ENCODE peak calls at places on chromosomes 4 and X, in five cellular contexts. One of them, this sample, is unnamed.

GRCh38 chr4:101229116-101229515 is 118.2 kb downstream of the PPP3CA start:
- DNase-seq in H9: no peak
- DNase-seq in neuronal stem cell: no peak
- DNase-seq in H1: no peak
- DNase-seq in trophoblast cell: no peak
- DNase-seq in this sample: peak; percentile 56

GRCh38 chrX:12447448-12448154 is 309.3 kb downstream of the FRMPD4 start:
- DNase-seq in neuronal stem cell: no peak
- DNase-seq in trophoblast cell: no peak
- DNase-seq in H1: no peak
- DNase-seq in H9: no peak
- DNase-seq in this sample: peak; percentile 84

GRCh38 chr4:3746701-3747581 is 19.2 kb upstream of the ADRA2C start:
- DNase-seq in H9: no peak
- DNase-seq in neuronal stem cell: no peak
- DNase-seq in H1: no peak
- DNase-seq in trophoblast cell: peak; percentile 60
- DNase-seq in this sample: no peak

GRCh38 chr4:150387983-150388382 is 194.0 kb upstream of the MAB21L2 start:
- DNase-seq in neuronal stem cell: no peak
- DNase-seq in trophoblast cell: no peak
- DNase-seq in H9: no peak
- DNase-seq in H1: no peak
- DNase-seq in this sample: no peak

GRCh38 chrX:3820170-3820569 is 106.7 kb upstream of the PRKX start:
- DNase-seq in trophoblast cell: peak; percentile 2
- DNase-seq in H1: no peak
- DNase-seq in H9: no peak
- DNase-seq in neuronal stem cell: no peak
- DNase-seq in this sample: peak; percentile 77

GRCh38 chr4:75005727-75006126 is 72.8 kb downstream of the PARM1 start:
- DNase-seq in H1: no peak
- DNase-seq in H9: no peak
- DNase-seq in neuronal stem cell: no peak
- DNase-seq in trophoblast cell: no peak
- DNase-seq in this sample: no peak

GRCh38 chr4:41611881-41612871 is 74.2 kb downstream of the LIMCH1 start:
- DNase-seq in neuronal stem cell: peak; percentile 52
- DNase-seq in H1: no peak
- DNase-seq in H9: peak; percentile 36
- DNase-seq in trophoblast cell: peak; percentile 83
- DNase-seq in this sample: peak; percentile 55

GRCh38 chr4:104964387-104965175 is 182.1 kb upstream of the TET2 start:
- DNase-seq in H1: no peak
- DNase-seq in trophoblast cell: no peak
- DNase-seq in H9: no peak
- DNase-seq in neuronal stem cell: no peak
- DNase-seq in this sample: no peak

GRCh38 chrX:148588649-148589310 is 88.4 kb downstream of the AFF2 start:
- DNase-seq in neuronal stem cell: no peak
- DNase-seq in H1: no peak
- DNase-seq in H9: no peak
- DNase-seq in trophoblast cell: no peak
- DNase-seq in this sample: no peak

GRCh38 chrX:149630681-149631292 is 805 bp downstream of the TMEM185A start:
- DNase-seq in H1: no peak
- DNase-seq in neuronal stem cell: no peak
- DNase-seq in trophoblast cell: no peak
- DNase-seq in H9: no peak
- DNase-seq in this sample: peak; percentile 74

GRCh38 chr4:53314257-53314656 is 51.6 kb downstream of the SCFD2 start:
- DNase-seq in trophoblast cell: no peak
- DNase-seq in H9: no peak
- DNase-seq in H1: no peak
- DNase-seq in neuronal stem cell: no peak
- DNase-seq in this sample: no peak

GRCh38 chr4:127503111-127503510 is 129.6 kb upstream of the INTU start:
- DNase-seq in trophoblast cell: no peak
- DNase-seq in neuronal stem cell: peak; percentile 48
- DNase-seq in H9: no peak
- DNase-seq in H1: no peak
- DNase-seq in this sample: no peak

GRCh38 chrX:76183289-76184057 is 10.6 kb downstream of the PBDC1 start:
- DNase-seq in trophoblast cell: no peak
- DNase-seq in neuronal stem cell: no peak
- DNase-seq in H9: no peak
- DNase-seq in H1: no peak
- DNase-seq in this sample: peak; percentile 92

GRCh38 chr4:183838987-183839712 is 66.0 kb upstream of the STOX2 start:
- DNase-seq in H1: no peak
- DNase-seq in neuronal stem cell: no peak
- DNase-seq in H9: no peak
- DNase-seq in trophoblast cell: no peak
- DNase-seq in this sample: peak; percentile 33

GRCh38 chr4:76998251-76998901 is 48.8 kb downstream of the SEPTIN11 start:
- DNase-seq in H1: no peak
- DNase-seq in H9: no peak
- DNase-seq in trophoblast cell: peak; percentile 87
- DNase-seq in neuronal stem cell: no peak
- DNase-seq in this sample: peak; percentile 78

GRCh38 chr4:169492436-169493163 is 119.8 kb downstream of the NEK1 start:
- DNase-seq in neuronal stem cell: peak; percentile 30
- DNase-seq in H9: peak; percentile 47
- DNase-seq in trophoblast cell: peak; percentile 15
- DNase-seq in H1: peak; percentile 68
- DNase-seq in this sample: peak; percentile 52

GRCh38 chr4:26457412-26457811 is 32.9 kb downstream of the CCKAR start:
- DNase-seq in H9: no peak
- DNase-seq in H1: no peak
- DNase-seq in neuronal stem cell: no peak
- DNase-seq in trophoblast cell: no peak
- DNase-seq in this sample: peak; percentile 18
- H2BK12ac ChIP-seq in H9: no peak overlapping the region
- H2BK12ac ChIP-seq in H1: no peak overlapping the region
- H2BK12ac ChIP-seq in neuronal stem cell: no peak overlapping the region
- H2BK12ac ChIP-seq in trophoblast cell: no peak overlapping the region
- H2BK12ac ChIP-seq in this sample: no peak overlapping the region

GRCh38 chr4:54658321-54659093 is 750 bp downstream of the KIT start:
- DNase-seq in trophoblast cell: peak; percentile 35
- DNase-seq in H9: peak; percentile 54
- DNase-seq in neuronal stem cell: peak; percentile 52
- DNase-seq in H1: peak; percentile 78
- DNase-seq in this sample: peak; percentile 67
- H3K14ac ChIP-seq in trophoblast cell: no peak overlapping the region
- H3K14ac ChIP-seq in H9: peak overlapping the region; percentile 76
- H3K14ac ChIP-seq in neuronal stem cell: peak overlapping the region; percentile 73
- H3K14ac ChIP-seq in H1: no peak overlapping the region
- H3K14ac ChIP-seq in this sample: no peak overlapping the region

GRCh38 chr4:106210021-106210420 is 106.0 kb downstream of the TBCK start:
- DNase-seq in H1: no peak
- DNase-seq in trophoblast cell: no peak
- DNase-seq in neuronal stem cell: peak; percentile 0
- DNase-seq in H9: no peak
- DNase-seq in this sample: no peak
- H2BK12ac ChIP-seq in H1: no peak overlapping the region
- H2BK12ac ChIP-seq in trophoblast cell: no peak overlapping the region
- H2BK12ac ChIP-seq in neuronal stem cell: no peak overlapping the region
- H2BK12ac ChIP-seq in H9: no peak overlapping the region
- H2BK12ac ChIP-seq in this sample: no peak overlapping the region

DNA sequence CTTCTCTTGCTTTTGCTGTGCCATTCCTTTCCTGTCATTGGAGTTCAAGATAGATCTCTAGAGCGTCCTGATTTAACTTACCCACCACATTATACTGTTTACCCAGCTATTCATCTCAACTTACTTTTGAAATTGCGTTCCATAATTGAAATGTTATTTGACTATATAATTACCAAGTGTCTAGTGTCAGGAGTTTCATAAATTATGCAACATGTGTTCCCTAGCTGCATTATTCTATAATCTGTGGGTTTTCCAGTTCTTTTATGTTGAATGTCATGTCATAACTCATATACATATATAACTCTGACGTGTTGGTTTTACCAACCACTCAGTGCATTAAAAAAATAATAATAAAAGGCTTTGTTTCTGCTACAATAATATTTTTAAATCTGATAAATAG is 285.9 kb upstream of the ARSJ start:
- DNase-seq in neuronal stem cell: no peak
- DNase-seq in H9: no peak
- DNase-seq in trophoblast cell: no peak
- DNase-seq in H1: no peak
- DNase-seq in this sample: no peak
- H3K14ac ChIP-seq in neuronal stem cell: no peak overlapping the region
- H3K14ac ChIP-seq in H9: no peak overlapping the region
- H3K14ac ChIP-seq in trophoblast cell: no peak overlapping the region
- H3K14ac ChIP-seq in H1: no peak overlapping the region
- H3K14ac ChIP-seq in this sample: no peak overlapping the region

DNA sequence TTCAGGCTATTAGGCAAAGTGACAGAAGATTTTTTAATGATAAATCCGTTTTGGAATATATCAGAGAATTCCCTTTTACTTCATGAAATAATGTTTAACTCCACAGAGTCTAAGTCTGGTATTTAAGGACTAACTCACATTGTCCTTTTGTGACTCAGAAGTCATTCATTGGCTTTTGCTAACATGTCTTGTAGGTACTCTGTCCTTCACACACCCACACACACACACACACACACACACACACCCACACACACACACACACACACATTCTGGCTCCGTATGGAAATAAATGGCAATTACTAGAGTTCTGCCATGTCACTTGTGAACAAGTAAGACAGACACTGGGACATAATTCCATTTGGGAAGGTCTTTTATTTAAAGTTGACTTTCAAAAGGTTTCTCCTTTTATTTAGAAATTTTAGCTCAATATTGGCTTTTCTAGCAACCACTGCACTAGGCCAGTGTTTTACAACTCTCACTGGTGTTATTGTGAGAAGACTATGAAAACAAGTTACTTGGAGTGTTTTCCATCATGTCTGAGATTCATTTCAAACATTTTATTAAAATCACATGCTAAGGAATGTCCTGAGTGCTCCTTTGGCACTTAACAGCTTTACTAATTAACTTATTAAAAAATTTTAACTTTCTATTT is 240.1 kb upstream of the GPC4 start:
- DNase-seq in H9: no peak
- DNase-seq in trophoblast cell: no peak
- DNase-seq in neuronal stem cell: no peak
- DNase-seq in H1: no peak
- DNase-seq in this sample: no peak
- H2BK12ac ChIP-seq in H9: no peak overlapping the region
- H2BK12ac ChIP-seq in trophoblast cell: no peak overlapping the region
- H2BK12ac ChIP-seq in neuronal stem cell: no peak overlapping the region
- H2BK12ac ChIP-seq in H1: no peak overlapping the region
- H2BK12ac ChIP-seq in this sample: no peak overlapping the region

DNA sequence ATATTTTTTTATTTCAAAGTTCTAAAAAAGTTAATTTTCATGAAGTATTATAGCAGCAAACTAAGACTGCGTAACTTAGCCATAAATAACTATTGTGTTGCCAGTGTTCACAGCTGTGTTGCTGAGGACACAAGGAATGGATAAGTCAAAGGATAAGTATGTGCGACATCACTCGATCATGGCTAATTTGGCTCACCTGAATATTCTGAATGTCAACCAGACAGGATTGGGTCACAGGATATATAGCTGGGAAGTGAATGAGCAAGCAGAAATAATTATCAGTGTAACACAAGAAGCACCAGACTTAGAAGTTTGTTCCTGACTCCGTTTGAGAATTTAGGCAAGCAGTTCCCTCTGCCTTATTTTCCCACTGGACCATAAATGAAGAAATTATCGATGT is 33.9 kb downstream of the PRDM8 start:
- DNase-seq in H9: no peak
- DNase-seq in trophoblast cell: peak; percentile 20
- DNase-seq in neuronal stem cell: no peak
- DNase-seq in H1: no peak
- DNase-seq in this sample: no peak
- H3K14ac ChIP-seq in H9: no peak overlapping the region
- H3K14ac ChIP-seq in trophoblast cell: no peak overlapping the region
- H3K14ac ChIP-seq in neuronal stem cell: no peak overlapping the region
- H3K14ac ChIP-seq in H1: no peak overlapping the region
- H3K14ac ChIP-seq in this sample: no peak overlapping the region

GRCh38 chrX:152798945-152799344 is 29.5 kb upstream of the MAGEA6 start:
- DNase-seq in neuronal stem cell: no peak
- DNase-seq in H1: no peak
- DNase-seq in H9: no peak
- DNase-seq in trophoblast cell: no peak
- DNase-seq in this sample: no peak
- H2BK12ac ChIP-seq in neuronal stem cell: no peak overlapping the region
- H2BK12ac ChIP-seq in H1: no peak overlapping the region
- H2BK12ac ChIP-seq in H9: no peak overlapping the region
- H2BK12ac ChIP-seq in trophoblast cell: no peak overlapping the region
- H2BK12ac ChIP-seq in this sample: no peak overlapping the region

GRCh38 chr4:147367841-147368385 is 113.0 kb upstream of the EDNRA start:
- DNase-seq in H9: no peak
- DNase-seq in H1: no peak
- DNase-seq in trophoblast cell: no peak
- DNase-seq in neuronal stem cell: no peak
- DNase-seq in this sample: no peak
- H3K14ac ChIP-seq in H9: no peak overlapping the region
- H3K14ac ChIP-seq in H1: no peak overlapping the region
- H3K14ac ChIP-seq in trophoblast cell: no peak overlapping the region
- H3K14ac ChIP-seq in neuronal stem cell: no peak overlapping the region
- H3K14ac ChIP-seq in this sample: no peak overlapping the region

GRCh38 chrX:78455901-78456300 is 128.5 kb upstream of the CYSLTR1 start:
- DNase-seq in neuronal stem cell: no peak
- DNase-seq in H9: no peak
- DNase-seq in H1: no peak
- DNase-seq in trophoblast cell: no peak
- DNase-seq in this sample: no peak
- H2BK12ac ChIP-seq in neuronal stem cell: no peak overlapping the region
- H2BK12ac ChIP-seq in H9: no peak overlapping the region
- H2BK12ac ChIP-seq in H1: no peak overlapping the region
- H2BK12ac ChIP-seq in trophoblast cell: no peak overlapping the region
- H2BK12ac ChIP-seq in this sample: no peak overlapping the region

GRCh38 chr4:182193261-182193660 is 49.9 kb upstream of the TENM3 start:
- DNase-seq in trophoblast cell: no peak
- DNase-seq in neuronal stem cell: no peak
- DNase-seq in H1: no peak
- DNase-seq in H9: no peak
- DNase-seq in this sample: no peak
- H3K14ac ChIP-seq in trophoblast cell: no peak overlapping the region
- H3K14ac ChIP-seq in neuronal stem cell: no peak overlapping the region
- H3K14ac ChIP-seq in H1: no peak overlapping the region
- H3K14ac ChIP-seq in H9: no peak overlapping the region
- H3K14ac ChIP-seq in this sample: no peak overlapping the region

This sample was measured in mesenchymal stem cell.